ENCODE peak calls at places on chromosomes 13 and 19, in nine cellular contexts. K is activated CD8-positive, alpha-beta memory T cell treated with anti-CD3 and anti-CD28 coated beads for 24 hours; E is RWPE1; G is brain microvascular endothelial cell; V is stimulated activated naive CD4-positive, alpha-beta T cell treated with Interleukin-2 at 50 U/mL for 16 hours; H is posterior cingulate gyrus; O is astrocyte of the hippocampus; M is fibroblast of lung; D is stimulated activated CD4-positive, alpha-beta T cell treated with anti-CD3 and anti-CD28 coated beads, Interleukin-1b, Interleukin-23, amount 100 ng/mL, for 24 hours. J is an unnamed sample.
A peak's percentile ranks its signal among the peaks of the same experiment; 100 is the strongest.

GRCh38 chr19:45352914-45353796 is 12.6 kb downstream of the KLC3 start:
- DNase-seq in K (no peak), E (no peak), G (no peak), V (no peak), H (no peak), O (no peak), M (no peak), D (no peak), J (no peak)

GRCh38 chr13:72290962-72291681 is 424.1 kb upstream of the DACH1 start:
- DNase-seq in K (no peak), E (peak; percentile 30), G (peak; percentile 58), V (no peak), H (no peak), O (peak; percentile 95), M (peak; percentile 30), D (no peak), J (peak; percentile 80)

GRCh38 chr19:45952691-45953505 is 20.8 kb downstream of the NOVA2 start:
- DNase-seq in K (peak; percentile 75), E (peak; percentile 71), G (peak; percentile 7), V (peak; percentile 22), H (peak; percentile 93), O (peak; percentile 70), M (peak; percentile 51), D (peak; percentile 18), J (peak; percentile 62)

GRCh38 chr13:105336706-105337582 is 1198.5 kb downstream of the EFNB2 start:
- DNase-seq in K (no peak), E (no peak), G (peak; percentile 38), V (no peak), H (no peak), O (peak; percentile 72), M (peak; percentile 50), D (no peak), J (peak; percentile 9)

GRCh38 chr19:6768236-6768785 is 1.1 kb upstream of the SH2D3A start:
- DNase-seq in K (no peak), E (no peak), G (no peak), V (no peak), H (peak; percentile 19), O (no peak), M (no peak), D (no peak), J (no peak)

GRCh38 chr19:11204943-11205349 is 7.6 kb upstream of the KANK2 start:
- DNase-seq in K (no peak), E (no peak), G (no peak), V (no peak), H (no peak), O (peak; percentile 34), M (no peak), D (no peak), J (peak; percentile 69)

GRCh38 chr13:41075034-41075433 is 13.7 kb downstream of the WBP4 start:
- DNase-seq in K (no peak), E (peak; percentile 53), G (no peak), V (peak; percentile 2), H (no peak), O (peak; percentile 53), M (peak; percentile 69), D (no peak), J (peak; percentile 37)

GRCh38 chr19:43468354-43469159 is 3.1 kb upstream of the LYPD3 start:
- DNase-seq in K (no peak), E (no peak), G (no peak), V (no peak), H (no peak), O (no peak), M (no peak), D (no peak), J (no peak)

GRCh38 chr13:51275101-51275500 is 52.9 kb downstream of the FAM124A start:
- DNase-seq in K (no peak), E (no peak), G (no peak), V (no peak), H (peak; percentile 89), O (no peak), M (no peak), D (no peak), J (peak; percentile 16)

GRCh38 chr13:42396901-42397670 is 125.1 kb downstream of the AKAP11 start:
- DNase-seq in K (no peak), E (peak; percentile 56), G (no peak), V (no peak), H (no peak), O (no peak), M (no peak), D (no peak), J (peak; percentile 12)

GRCh38 chr19:10289167-10289835 is 451 bp upstream of the ICAM5 start:
- DNase-seq in K (peak; percentile 88), E (peak; percentile 79), G (no peak), V (peak; percentile 74), H (peak; percentile 91), O (peak; percentile 34), M (peak; percentile 33), D (no peak), J (no peak)

GRCh38 chr13:112638157-112638750 is 50.3 kb upstream of the TUBGCP3 start:
- DNase-seq in K (no peak), E (peak; percentile 53), G (no peak), V (no peak), H (no peak), O (no peak), M (no peak), D (no peak), J (no peak)

GRCh38 chr19:17755977-17756670 is 4.8 kb downstream of the FCHO1 start:
- DNase-seq in K (peak; percentile 70), E (no peak), G (peak; percentile 25), V (no peak), H (peak; percentile 99), O (peak; percentile 78), M (peak; percentile 58), D (no peak), J (peak; percentile 21)

GRCh38 chr19:2051771-2052704 is 994 bp upstream of the MKNK2 start:
- DNase-seq in K (peak; percentile 79), E (no peak), G (no peak), V (peak; percentile 19), H (peak; percentile 72), O (no peak), M (peak; percentile 67), D (no peak), J (no peak)

GRCh38 chr19:13846533-13847032 is 30.4 kb upstream of the NANOS3 start:
- DNase-seq in K (peak; percentile 96), E (no peak), G (peak; percentile 96), V (peak; percentile 94), H (peak; percentile 91), O (peak; percentile 98), M (peak; percentile 89), D (peak; percentile 86), J (peak; percentile 88)

GRCh38 chr13:113205428-113205931 is 3.0 kb downstream of the PCID2 start:
- DNase-seq in K (no peak), E (no peak), G (no peak), V (no peak), H (no peak), O (peak; percentile 77), M (peak; percentile 59), D (no peak), J (no peak)

GRCh38 chr19:34337747-34338146 is 27.2 kb upstream of the GPI start:
- DNase-seq in K (no peak), E (no peak), G (no peak), V (no peak), H (no peak), O (no peak), M (no peak), D (no peak), J (no peak)

GRCh38 chr19:7832009-7832408 is 2.0 kb downstream of the EVI5L start:
- DNase-seq in K (no peak), E (no peak), G (no peak), V (no peak), H (no peak), O (no peak), M (no peak), D (no peak), J (no peak)

GRCh38 chr13:112448621-112449544 is 72.7 kb downstream of the SPACA7 start:
- DNase-seq in K (peak; percentile 17), E (no peak), G (no peak), V (no peak), H (peak; percentile 63), O (no peak), M (no peak), D (no peak), J (no peak)

GRCh38 chr19:4389511-4390016 is 10.8 kb downstream of the SH3GL1 start:
- DNase-seq in K (no peak), E (no peak), G (no peak), V (no peak), H (no peak), O (no peak), M (no peak), D (no peak), J (no peak)

GRCh38 chr19:996051-996838 is 4.0 kb upstream of the GRIN3B start:
- DNase-seq in K (peak; percentile 88), E (peak; percentile 75), G (peak; percentile 45), V (peak; percentile 66), H (no peak), O (peak; percentile 72), M (peak; percentile 57), D (peak; percentile 34), J (peak; percentile 15)

J was measured in myocyte.